ENCODE peak calls at places on chromosomes 1 and 21, in five cellular contexts. T is Peyer's patch, Q is left ventricle myocardium inferior, R is right lobe of liver, D is mesenchymal stem cell. N is an unnamed sample. For H3K4me1, the result is how much of the 10 kb centered on the place peaks cover.

GRCh38 chr1:6003568-6004411 is 11.6 kb upstream of the NPHP4 start:
- DNase-seq in Q (peak), T (peak), R (no peak), D (no peak), N (no peak)

GRCh38 chr1:39735731-39736130 is 3.0 kb upstream of the PPIE start:
- DNase-seq in D (no peak), Q (no peak), R (no peak), T (no peak), N (no peak)

GRCh38 chr1:85460555-85461088 is 4.3 kb downstream of the DDAH1 start:
- DNase-seq in R (no peak), D (no peak), T (no peak), Q (no peak), N (no peak)

GRCh38 chr1:226575436-226576390 is 27.1 kb downstream of the STUM start:
- DNase-seq in T (peak), Q (no peak), D (no peak), R (no peak), N (no peak)

GRCh38 chr1:162040657-162041056 is 17.0 kb upstream of the OLFML2B start:
- DNase-seq in Q (no peak), R (no peak), D (peak), T (no peak), N (no peak)

GRCh38 chr1:67771152-67771551 is 62.1 kb downstream of the GNG12 start:
- DNase-seq in D (peak), T (no peak), Q (no peak), R (no peak), N (no peak)

GRCh38 chr1:152876827-152877226 is 1.3 kb upstream of the SMCP start:
- DNase-seq in D (no peak), R (no peak), T (no peak), Q (no peak), N (no peak)

GRCh38 chr1:152486400-152487006 is 24.1 kb upstream of the LCE5A start:
- DNase-seq in Q (no peak), D (no peak), T (no peak), R (no peak), N (no peak)

GRCh38 chr1:84353665-84354064 is 44.6 kb upstream of the DNASE2B start:
- DNase-seq in T (no peak), R (no peak), D (no peak), Q (no peak), N (no peak)

DNA sequence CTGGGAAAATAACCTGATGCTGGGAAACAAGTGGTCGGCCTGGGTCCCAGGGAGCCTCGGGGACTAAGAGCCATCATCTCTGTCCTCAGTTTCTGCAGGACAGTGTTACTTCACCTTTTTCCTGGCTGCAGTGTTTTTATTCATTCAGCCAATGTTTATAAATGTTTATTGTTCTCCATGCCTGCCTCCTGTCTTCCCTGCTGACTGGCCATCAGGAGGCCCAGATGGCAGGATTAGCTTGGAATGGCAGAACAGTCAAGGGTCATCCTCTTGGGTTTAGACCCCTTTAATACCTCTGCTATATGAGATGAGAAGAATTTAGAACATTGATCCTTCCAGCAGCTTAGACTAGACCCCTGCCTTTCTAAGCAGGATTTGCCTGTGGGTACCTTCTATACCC is 13.3 kb downstream of the MAPKAPK2 start:
- DNase-seq in Q (no peak), R (no peak), D (no peak), T (no peak), N (no peak)
- H3K4me1 ChIP-seq in Q (half or more), R (under half), D (under half), T (half or more), N (under half)

GRCh38 chr21:28823464-28823863 is 169.2 kb downstream of the LTN1 start:
- DNase-seq in Q (no peak), D (no peak), T (no peak), R (no peak), N (no peak)
- H3K27ac ChIP-seq in Q (peak), D (no peak), T (peak), R (no peak), N (peak)

DNA sequence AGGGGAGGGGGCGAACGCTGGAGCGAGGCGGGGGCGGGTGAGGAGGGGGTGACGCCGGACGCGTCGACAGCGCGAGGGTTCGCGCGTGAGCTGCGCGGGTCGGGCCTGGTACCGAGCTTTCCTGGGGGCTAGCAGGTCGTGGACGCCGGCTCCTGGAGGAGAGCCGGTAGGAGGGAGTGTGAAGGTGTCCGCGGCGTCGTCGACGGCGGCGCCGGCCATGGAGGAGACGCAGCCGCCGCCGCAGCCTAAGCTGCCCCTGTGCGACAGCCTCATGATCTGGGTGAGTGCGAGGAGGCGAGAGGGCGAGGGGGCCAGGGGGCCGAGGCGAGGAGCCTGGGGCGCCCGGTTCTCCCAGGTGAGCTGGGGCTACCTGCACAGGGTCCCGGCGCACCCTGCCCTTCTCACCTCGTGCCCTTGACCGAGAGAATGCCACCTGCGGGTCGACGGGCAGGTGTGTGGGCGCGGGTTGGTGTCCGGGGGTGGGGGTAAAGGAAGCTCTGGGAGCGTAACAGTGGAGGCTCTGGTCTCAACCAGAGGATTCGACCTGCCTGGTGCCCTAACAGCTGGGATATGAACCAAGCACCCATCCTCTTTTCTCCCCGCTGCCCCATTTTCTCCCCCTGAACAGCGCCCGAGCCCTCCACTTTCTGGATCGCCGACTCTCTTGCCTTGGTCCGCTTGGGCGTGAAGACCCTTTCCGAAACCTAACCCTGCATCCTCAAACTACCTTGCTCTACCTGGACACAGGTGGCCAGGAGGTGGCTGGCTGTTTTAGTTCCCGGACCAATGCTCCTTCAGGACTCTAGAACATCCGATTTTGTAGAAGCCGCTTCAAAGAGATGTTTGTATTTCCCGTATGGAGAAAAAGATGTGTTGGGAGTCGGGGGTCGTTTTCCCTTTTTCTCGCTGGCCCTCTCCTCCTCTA is at the start of gene HOOK1:
- DNase-seq in R (peak), D (no peak), T (no peak), Q (no peak), N (no peak)
- H3K4me3 ChIP-seq in R (peak), D (peak), T (peak), Q (peak), N (peak)

DNA sequence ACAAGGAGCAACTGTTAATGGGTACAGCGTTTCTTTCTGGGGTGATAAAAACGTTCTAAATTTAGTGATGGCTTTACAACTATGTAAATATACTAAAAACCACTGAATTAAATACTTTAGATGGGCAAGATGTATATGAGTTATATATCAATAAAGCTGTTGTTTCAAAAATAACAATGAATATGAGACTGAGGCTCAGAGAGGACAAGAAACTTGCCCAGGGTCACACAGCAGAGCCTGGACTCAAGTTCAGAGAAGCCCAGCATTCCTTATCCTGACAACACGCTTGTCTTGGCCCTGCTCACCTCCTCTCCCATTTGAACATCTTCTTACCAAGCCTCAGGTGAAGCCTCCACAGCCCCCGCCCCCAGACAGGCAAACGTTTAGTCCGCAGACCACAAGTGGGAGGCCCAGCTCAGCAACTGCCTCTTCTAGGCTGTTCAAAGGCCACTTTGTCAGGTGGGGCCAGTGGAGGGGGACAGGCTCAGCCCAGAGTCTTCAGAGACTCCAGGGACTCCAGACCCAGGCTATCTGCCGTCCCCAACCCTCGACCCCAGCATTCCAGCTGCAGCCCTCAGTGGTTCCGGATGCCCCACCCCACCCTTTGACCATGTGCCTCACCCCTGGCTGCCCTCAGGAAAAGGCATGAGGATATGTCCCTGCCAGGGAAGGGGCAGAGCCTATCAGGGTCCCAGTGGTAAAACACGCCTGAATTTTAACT is 17.9 kb downstream of the SDC3 start:
- DNase-seq in T (no peak), R (no peak), D (no peak), Q (no peak), N (no peak)
- H3K4me1 ChIP-seq in T (under half), R (under half), D (under half), Q (half or more), N (half or more)

GRCh38 chr1:8083739-8084484 is 57.8 kb upstream of the ERRFI1 start:
- DNase-seq in D (peak), R (no peak), Q (no peak), T (no peak), N (no peak)
- H3K27ac ChIP-seq in D (no peak), R (peak), Q (peak), T (peak), N (no peak)